ENCODE peak calls at places on chromosomes 3 and 15, in eight cellular contexts. K is retinal pigment epithelial cell, M is A673, D is breast epithelium, I is HFFc6, V is mammary epithelial cell, W is omental fat pad, Z is tibial nerve. J is an unnamed sample.

GRCh38 chr3:13416002-13416793 is 3.9 kb downstream of the NUP210 start:
- DNase-seq in K (no peak), M (no peak), D (no peak), I (no peak), V (no peak), W (no peak), Z (no peak), J (no peak)

GRCh38 chr3:13480340-13481318 is 523 bp downstream of the HDAC11 start:
- DNase-seq in K (no peak), M (peak), D (no peak), I (no peak), V (peak), W (no peak), Z (no peak), J (no peak)

GRCh38 chr15:98868564-98868963 is 139.0 kb downstream of the PGPEP1L start:
- DNase-seq in K (no peak), M (no peak), D (no peak), I (no peak), V (peak), W (no peak), Z (no peak), J (no peak)

GRCh38 chr15:101250331-101250730 is 1.5 kb downstream of the CHSY1 start:
- DNase-seq in K (peak), M (peak), D (no peak), I (peak), V (peak), W (no peak), Z (no peak), J (no peak)

GRCh38 chr3:42213417-42213816 is 52.6 kb downstream of the CCK start:
- DNase-seq in K (no peak), M (no peak), D (no peak), I (no peak), V (no peak), W (no peak), Z (no peak), J (no peak)

GRCh38 chr3:59605944-59606534 is 556.2 kb upstream of the CFAP20DC start:
- DNase-seq in K (no peak), M (no peak), D (no peak), I (no peak), V (no peak), W (no peak), Z (no peak), J (no peak)

GRCh38 chr3:194042947-194043346 is 93.0 kb upstream of the HES1 start:
- DNase-seq in K (no peak), M (no peak), D (no peak), I (peak), V (peak), W (no peak), Z (no peak), J (no peak)

GRCh38 chr15:75193976-75194375 is 7.7 kb upstream of the C15orf39 start:
- DNase-seq in K (no peak), M (no peak), D (no peak), I (no peak), V (no peak), W (no peak), Z (no peak), J (no peak)

GRCh38 chr3:150874666-150875219 is 30.5 kb downstream of the MINDY4B start:
- DNase-seq in K (no peak), M (no peak), D (no peak), I (no peak), V (no peak), W (no peak), Z (no peak), J (no peak)

GRCh38 chr3:42176635-42177034 is 85.5 kb downstream of the TRAK1 start:
- DNase-seq in K (no peak), M (peak), D (no peak), I (peak), V (no peak), W (no peak), Z (no peak), J (no peak)

GRCh38 chr3:43996379-43997301 is 245.0 kb upstream of the TOPAZ1 start:
- DNase-seq in K (no peak), M (peak), D (no peak), I (peak), V (peak), W (no peak), Z (no peak), J (no peak)
- TF ChIP-seq CTCF in K (peak), M (peak), D (no peak), I (peak), V (peak), W (no peak), Z (no peak), J (peak)

GRCh38 chr15:91603681-91604080 is 249.8 kb upstream of the SLCO3A1 start:
- DNase-seq in K (no peak), M (no peak), D (no peak), I (no peak), V (peak), W (no peak), Z (no peak), J (no peak)

GRCh38 chr15:91604122-91604521 is 249.4 kb upstream of the SLCO3A1 start:
- DNase-seq in K (no peak), M (no peak), D (no peak), I (no peak), V (no peak), W (no peak), Z (no peak), J (no peak)

GRCh38 chr15:91609231-91609630 is 244.3 kb upstream of the SLCO3A1 start:
- DNase-seq in K (no peak), M (no peak), D (no peak), I (no peak), V (peak), W (no peak), Z (no peak), J (no peak)

GRCh38 chr15:91605576-91605975 is 247.9 kb upstream of the SLCO3A1 start:
- DNase-seq in K (no peak), M (no peak), D (no peak), I (no peak), V (no peak), W (no peak), Z (no peak), J (no peak)
- TF ChIP-seq CTCF in K (peak), M (no peak), D (no peak), I (no peak), V (no peak), W (no peak), Z (no peak), J (no peak)

DNA sequence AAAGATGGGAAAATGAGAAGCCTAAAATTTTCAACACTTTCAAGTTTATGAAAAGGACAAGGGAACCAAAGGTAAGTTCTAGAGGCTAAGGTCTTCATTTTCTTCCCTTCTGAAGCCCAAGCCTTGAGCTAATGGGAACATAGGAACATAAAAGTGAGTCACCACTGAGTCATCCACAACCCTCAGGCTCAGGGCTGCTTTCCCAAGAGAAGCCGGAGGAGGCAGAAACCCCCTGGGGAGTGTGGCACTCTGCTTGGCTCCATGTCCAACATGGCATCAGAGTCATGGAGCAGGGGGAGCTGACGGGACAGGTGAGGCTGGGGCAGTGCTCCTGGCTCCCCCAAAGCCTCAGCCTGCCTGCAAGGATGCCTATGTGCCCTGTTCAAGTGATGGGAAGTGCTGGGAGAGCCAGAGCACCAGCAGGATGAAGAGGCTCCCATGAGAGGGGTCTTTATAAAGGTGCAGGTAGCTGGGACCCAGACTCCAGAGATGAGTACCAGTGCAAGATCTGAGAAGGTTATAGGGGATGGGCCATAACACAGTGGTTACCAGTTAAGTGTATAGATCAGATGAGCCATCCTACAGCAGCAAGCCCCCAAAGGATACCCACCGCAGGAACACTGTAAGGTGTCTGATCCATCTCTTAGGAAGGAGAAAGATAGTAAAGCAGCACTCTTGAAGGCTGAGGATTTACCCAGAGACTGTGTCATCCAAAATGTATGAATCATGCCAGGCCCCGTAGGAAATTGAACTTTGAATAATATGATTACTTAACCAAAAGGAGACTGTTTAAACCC is 31.8 kb upstream of the RYR3 start:
- DNase-seq in K (peak), M (peak), D (no peak), I (peak), V (peak), W (no peak), Z (no peak), J (no peak)
- TF ChIP-seq CTCF in K (peak), M (no peak), D (no peak), I (peak), V (peak), W (no peak), Z (no peak), J (no peak)

DNA sequence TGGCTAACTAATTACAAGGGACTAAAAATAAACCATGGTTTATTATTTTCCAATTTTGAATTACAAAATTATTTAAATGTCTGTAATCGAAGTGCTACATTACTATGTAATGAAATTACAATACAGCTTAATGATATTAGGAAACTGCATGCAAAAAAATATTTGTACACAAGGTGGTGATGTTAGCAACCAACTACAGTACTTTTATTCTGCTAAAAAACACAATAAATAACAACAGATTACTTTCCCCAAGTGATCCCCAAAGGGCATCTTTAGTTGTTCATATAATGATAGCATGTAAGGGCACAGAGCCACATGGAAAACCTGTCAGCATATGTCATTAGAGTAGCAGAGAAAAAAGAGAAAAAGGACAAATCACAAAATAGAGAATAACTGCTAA is 147.5 kb upstream of the SOX2 start:
- DNase-seq in K (no peak), M (no peak), D (no peak), I (no peak), V (no peak), W (no peak), Z (no peak), J (no peak)
- TF ChIP-seq CTCF in K (no peak), M (no peak), D (no peak), I (no peak), V (peak), W (no peak), Z (no peak), J (no peak)

GRCh38 chr15:45606841-45607240 is 19.7 kb downstream of the BLOC1S6 start:
- DNase-seq in K (no peak), M (no peak), D (no peak), I (no peak), V (no peak), W (no peak), Z (no peak), J (no peak)

GRCh38 chr15:45612790-45613415 is 21.9 kb upstream of the SQOR start:
- DNase-seq in K (no peak), M (no peak), D (no peak), I (peak), V (no peak), W (no peak), Z (no peak), J (no peak)

GRCh38 chr15:45616901-45617323 is 17.9 kb upstream of the SQOR start:
- DNase-seq in K (no peak), M (no peak), D (no peak), I (no peak), V (peak), W (no peak), Z (no peak), J (no peak)

GRCh38 chr15:45606413-45606812 is 19.2 kb downstream of the BLOC1S6 start:
- DNase-seq in K (no peak), M (no peak), D (no peak), I (no peak), V (no peak), W (no peak), Z (no peak), J (no peak)

GRCh38 chr15:45611305-45611704 is 23.5 kb upstream of the SQOR start:
- DNase-seq in K (no peak), M (peak), D (no peak), I (peak), V (no peak), W (no peak), Z (no peak), J (no peak)
- TF ChIP-seq CTCF in K (peak), M (peak), D (no peak), I (peak), V (peak), W (no peak), Z (peak), J (peak)

GRCh38 chr15:38721549-38721948 is 156.9 kb upstream of the RASGRP1 start:
- DNase-seq in K (no peak), M (no peak), D (no peak), I (peak), V (no peak), W (no peak), Z (no peak), J (no peak)

GRCh38 chr15:38724827-38725226 is 160.2 kb upstream of the RASGRP1 start:
- DNase-seq in K (no peak), M (no peak), D (no peak), I (no peak), V (no peak), W (no peak), Z (no peak), J (no peak)

GRCh38 chr15:38726187-38726586 is 161.6 kb upstream of the RASGRP1 start:
- DNase-seq in K (no peak), M (no peak), D (no peak), I (no peak), V (peak), W (no peak), Z (no peak), J (no peak)
- TF ChIP-seq CTCF in K (no peak), M (no peak), D (no peak), I (no peak), V (no peak), W (no peak), Z (no peak), J (no peak)

GRCh38 chr3:125266976-125267375 is 54.4 kb upstream of the SLC12A8 start:
- DNase-seq in K (no peak), M (no peak), D (no peak), I (no peak), V (no peak), W (no peak), Z (no peak), J (no peak)
- TF ChIP-seq CTCF in K (no peak), M (no peak), D (no peak), I (no peak), V (no peak), W (no peak), Z (no peak), J (no peak)

DNA sequence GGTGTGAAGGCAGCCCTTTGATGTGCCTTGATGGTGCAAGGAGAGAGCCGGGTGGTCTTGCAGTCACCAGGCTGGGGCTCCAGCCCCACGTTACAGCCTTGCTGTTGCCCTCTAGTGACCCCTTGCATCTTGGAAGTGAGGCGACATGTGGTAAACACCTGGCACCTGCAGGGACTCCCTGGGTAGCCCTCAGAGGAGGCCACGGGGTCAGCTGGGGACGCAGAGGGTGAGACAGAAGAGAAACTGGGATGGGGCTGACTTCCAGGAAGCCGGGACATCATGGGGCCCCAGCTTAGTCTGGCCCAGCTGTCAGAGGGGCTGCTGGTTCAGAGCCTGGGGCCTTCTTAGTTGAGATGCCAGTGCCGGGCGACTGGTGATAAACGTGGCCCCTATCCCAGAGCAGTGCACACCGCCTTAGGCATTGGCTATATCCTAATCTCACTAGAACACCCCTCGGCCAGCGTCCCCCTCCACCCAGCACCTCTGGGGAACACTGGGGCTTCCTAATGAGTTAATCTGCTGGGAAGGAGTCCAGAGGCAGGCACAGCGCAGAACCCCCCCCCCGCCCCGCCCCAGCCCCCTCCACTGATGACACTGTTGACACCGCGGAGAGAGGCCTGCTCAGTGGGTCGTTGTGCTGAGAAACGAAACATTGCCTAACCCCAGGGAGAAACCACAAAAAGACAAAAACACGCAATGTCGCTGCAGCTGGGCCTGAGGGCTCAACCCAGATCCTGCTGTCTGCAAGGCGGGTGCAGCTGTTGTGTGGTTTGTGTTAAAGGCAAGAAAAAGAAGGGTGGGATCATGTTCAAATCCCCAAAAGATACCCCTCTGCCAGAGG is 60.5 kb upstream of the KLF13 start:
- DNase-seq in K (no peak), M (no peak), D (peak), I (peak), V (no peak), W (peak), Z (peak), J (no peak)
- TF ChIP-seq CTCF in K (no peak), M (no peak), D (no peak), I (no peak), V (no peak), W (no peak), Z (no peak), J (no peak)

J was measured in D721Med.